ENCODE peak calls at places on chromosome 22, in seven cellular contexts. M is RWPE1, B is PC-9, D is tibial nerve, Z is AG04450, T is psoas muscle, E is body of pancreas. W is an unnamed sample.

GRCh38 chr22:33296941-33297340 is 238.8 kb upstream of the SYN3 start:
- DNase-seq in M (no peak), B (no peak), D (no peak), Z (no peak), T (no peak), E (no peak), W (no peak)

GRCh38 chr22:22927888-22928665 is 40.5 kb downstream of the IGLL5 start:
- DNase-seq in M (no peak), B (no peak), D (no peak), Z (no peak), T (no peak), E (no peak), W (no peak)

GRCh38 chr22:29396126-29396525 is 7.8 kb upstream of the AP1B1 start:
- DNase-seq in M (no peak), B (no peak), D (no peak), Z (no peak), T (no peak), E (peak; percentile 86), W (no peak)

GRCh38 chr22:43783777-43784176 is 28.3 kb downstream of the EFCAB6 start:
- DNase-seq in M (no peak), B (peak; percentile 21), D (no peak), Z (no peak), T (no peak), E (no peak), W (no peak)

GRCh38 chr22:49849161-49850020 is 4.3 kb upstream of the ZBED4 start:
- DNase-seq in M (no peak), B (no peak), D (no peak), Z (no peak), T (no peak), E (no peak), W (no peak)

GRCh38 chr22:49811014-49811791 is 16.5 kb downstream of the BRD1 start:
- DNase-seq in M (no peak), B (no peak), D (no peak), Z (no peak), T (no peak), E (no peak), W (no peak)

GRCh38 chr22:29722151-29722550 is 2.3 kb downstream of the CABP7 start:
- DNase-seq in M (no peak), B (no peak), D (no peak), Z (no peak), T (no peak), E (no peak), W (no peak)

GRCh38 chr22:22085702-22086500 is 103.3 kb upstream of the TOP3B start:
- DNase-seq in M (no peak), B (no peak), D (no peak), Z (no peak), T (no peak), E (no peak), W (no peak)

GRCh38 chr22:26474687-26475086 is 8.9 kb downstream of the HPS4 start:
- DNase-seq in M (no peak), B (no peak), D (no peak), Z (no peak), T (no peak), E (no peak), W (no peak)

GRCh38 chr22:49963647-49964026 is 3.1 kb downstream of the PIM3 start:
- DNase-seq in M (no peak), B (no peak), D (peak; percentile 13), Z (no peak), T (no peak), E (peak; percentile 31), W (no peak)

GRCh38 chr22:45717787-45718186 is 46.2 kb downstream of the ATXN10 start:
- DNase-seq in M (peak; percentile 34), B (peak; percentile 83), D (no peak), Z (peak; percentile 16), T (no peak), E (no peak), W (no peak)

GRCh38 chr22:29112102-29112501 is 39.3 kb downstream of the KREMEN1 start:
- DNase-seq in M (no peak), B (no peak), D (no peak), Z (no peak), T (no peak), E (no peak), W (no peak)

GRCh38 chr22:50174382-50175190 is 4.1 kb downstream of the PANX2 start:
- DNase-seq in M (no peak), B (no peak), D (no peak), Z (no peak), T (no peak), E (no peak), W (no peak)

GRCh38 chr22:30208631-30209603 is 37.6 kb downstream of the LIF start:
- DNase-seq in M (no peak), B (peak; percentile 84), D (peak; percentile 52), Z (peak; percentile 86), T (peak; percentile 74), E (peak; percentile 81), W (no peak)

GRCh38 chr22:33921576-33922181 is 1.4 kb upstream of the LARGE1 start:
- DNase-seq in M (no peak), B (no peak), D (peak; percentile 33), Z (peak; percentile 30), T (peak; percentile 63), E (peak; percentile 53), W (peak; percentile 46)

GRCh38 chr22:20918663-20919220 is 1.5 kb downstream of the CRKL start:
- DNase-seq in M (peak; percentile 44), B (no peak), D (no peak), Z (no peak), T (no peak), E (no peak), W (no peak)

GRCh38 chr22:45308624-45309421 is 911 bp upstream of the FAM118A start:
- DNase-seq in M (no peak), B (no peak), D (no peak), Z (no peak), T (no peak), E (no peak), W (no peak)

GRCh38 chr22:38240734-38241252 is 32.0 kb downstream of the TMEM184B start:
- DNase-seq in M (peak; percentile 70), B (peak; percentile 95), D (no peak), Z (peak; percentile 56), T (peak; percentile 60), E (peak; percentile 74), W (no peak)

GRCh38 chr22:43627485-43628252 is 184.4 kb downstream of the EFCAB6 start:
- DNase-seq in M (no peak), B (no peak), D (no peak), Z (no peak), T (no peak), E (no peak), W (no peak)

GRCh38 chr22:21982338-21982965 is at the start of gene TOP3B:
- DNase-seq in M (peak; percentile 63), B (peak; percentile 43), D (peak; percentile 55), Z (peak; percentile 27), T (peak; percentile 84), E (peak; percentile 85), W (peak; percentile 86)

GRCh38 chr22:30043181-30043580 is 37.1 kb upstream of the HORMAD2 start:
- DNase-seq in M (no peak), B (no peak), D (no peak), Z (no peak), T (no peak), E (no peak), W (no peak)

GRCh38 chr22:25563757-25564319 is 637 bp upstream of the GRK3 start:
- DNase-seq in M (no peak), B (no peak), D (no peak), Z (no peak), T (no peak), E (peak; percentile 19), W (peak; percentile 32)

GRCh38 chr22:17578129-17578754 is 14.9 kb downstream of the SLC25A18 start:
- DNase-seq in M (no peak), B (no peak), D (peak; percentile 38), Z (no peak), T (peak; percentile 69), E (peak; percentile 85), W (no peak)

GRCh38 chr22:16844529-16844928 is 19.3 kb upstream of the XKR3 start:
- DNase-seq in M (no peak), B (no peak), D (no peak), Z (no peak), T (no peak), E (no peak), W (no peak)

GRCh38 chr22:28102413-28102812 is 183.4 kb upstream of the PITPNB start:
- DNase-seq in M (no peak), B (no peak), D (no peak), Z (no peak), T (no peak), E (no peak), W (no peak)

DNA sequence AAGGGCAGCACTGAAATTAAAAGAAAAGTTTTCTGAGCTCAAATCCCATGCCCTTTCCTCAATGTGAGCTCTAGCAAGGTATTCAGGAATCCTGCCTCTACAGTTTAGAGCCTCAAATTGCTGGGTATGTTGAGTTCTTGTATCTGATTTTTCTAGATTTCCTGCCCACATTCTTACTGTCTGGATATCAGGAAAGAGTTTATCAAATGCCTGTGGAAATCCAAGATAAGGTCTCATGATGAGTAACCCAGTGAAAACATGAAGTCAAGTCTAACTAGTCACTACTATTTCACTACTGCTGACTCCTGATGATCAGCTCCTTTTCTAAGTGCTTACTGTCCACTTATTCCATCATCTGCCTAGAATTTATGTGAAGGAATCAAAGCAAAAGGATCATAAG is 29.8 kb downstream of the LIMK2 start:
- DNase-seq in M (no peak), B (peak; percentile 71), D (no peak), Z (no peak), T (no peak), E (no peak), W (no peak)
- TF ChIP-seq CTCF in M (no peak), B (no peak), D (no peak), Z (peak; percentile 36), T (no peak), E (peak; percentile 4), W (no peak)

GRCh38 chr22:46803936-46804335 is 41.5 kb downstream of the TBC1D22A start:
- DNase-seq in M (no peak), B (no peak), D (no peak), Z (no peak), T (no peak), E (no peak), W (no peak)
- TF ChIP-seq CTCF in M (no peak), B (no peak), D (no peak), Z (no peak), T (no peak), E (no peak), W (no peak)

DNA sequence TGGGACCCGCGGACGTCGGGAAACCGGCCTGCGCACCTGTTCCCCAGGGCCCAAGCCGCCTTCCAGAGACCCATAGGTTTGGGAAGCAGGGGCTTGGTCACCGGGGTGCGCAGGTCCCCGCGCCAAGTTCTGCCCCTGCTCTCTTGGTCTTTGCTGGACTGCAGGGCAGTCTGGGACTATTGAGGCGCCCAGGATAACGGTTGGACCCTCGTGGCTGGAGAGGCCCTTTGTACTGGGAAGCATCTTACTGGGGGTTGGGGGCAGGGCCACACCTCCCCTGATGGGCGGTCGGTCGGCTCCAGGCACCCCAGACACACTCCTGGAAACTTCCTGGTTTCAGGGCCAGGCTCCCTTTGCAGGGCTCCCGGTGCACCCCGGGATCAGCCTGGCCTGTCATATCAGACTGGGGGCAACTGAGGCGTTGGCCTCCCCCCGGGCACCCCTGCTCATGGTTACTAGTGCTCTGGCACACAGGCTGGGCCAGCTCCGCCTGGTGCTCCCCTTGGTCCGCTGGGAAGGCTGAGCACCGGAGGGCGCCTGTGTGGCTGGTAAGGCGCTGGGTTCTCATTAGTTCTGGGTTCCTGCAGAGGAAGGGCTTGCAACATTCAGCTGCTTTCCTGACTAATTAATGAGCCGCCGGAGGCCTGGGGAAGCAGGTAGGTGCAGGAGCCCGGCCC is 1250.5 kb downstream of the BRD1 start:
- DNase-seq in M (no peak), B (no peak), D (no peak), Z (no peak), T (no peak), E (no peak), W (no peak)
- TF ChIP-seq CTCF in M (no peak), B (no peak), D (no peak), Z (no peak), T (no peak), E (no peak), W (no peak)

GRCh38 chr22:39940757-39941305 is 19.4 kb upstream of the TMA7B start:
- DNase-seq in M (no peak), B (no peak), D (no peak), Z (no peak), T (no peak), E (no peak), W (no peak)
- TF ChIP-seq CTCF in M (no peak), B (peak; percentile 23), D (no peak), Z (no peak), T (no peak), E (no peak), W (no peak)

W was measured in GM20000.